ENCODE peak calls at places on chromosomes 6 and 20, in five cellular contexts. O, R, X, B and S are unnamed samples. For H3K36me3 and H3K4me1, the result is how much of the 10 kb centered on the place peaks cover.

GRCh38 chr20:53774487-53775203 is 181.0 kb upstream of the ZNF217 start:
- DNase-seq in X (peak), R (no peak), B (no peak), O (peak), S (no peak)

GRCh38 chr6:25295651-25296050 is 16.5 kb downstream of the CARMIL1 start:
- DNase-seq in X (no peak), R (no peak), O (no peak), B (no peak), S (no peak)

GRCh38 chr6:165760126-165760802 is 97.2 kb upstream of the PDE10A start:
- DNase-seq in R (no peak), O (no peak), B (no peak), X (no peak), S (no peak)

GRCh38 chr6:68859233-68859632 is 224.2 kb downstream of the ADGRB3 start:
- DNase-seq in R (no peak), O (no peak), X (no peak), B (no peak), S (no peak)

GRCh38 chr6:125598422-125598821 is 151.0 kb upstream of the HEY2 start:
- DNase-seq in B (no peak), R (peak), X (peak), O (peak), S (peak)

GRCh38 chr20:15673206-15673605 is 900.0 kb downstream of the KIF16B start:
- DNase-seq in B (no peak), O (peak), X (peak), R (no peak), S (no peak)

GRCh38 chr6:71248306-71248705 is 40.3 kb upstream of the OGFRL1 start:
- DNase-seq in B (no peak), O (peak), X (peak), R (no peak), S (no peak)

GRCh38 chr20:24206995-24207394 is 218.4 kb upstream of the GGTLC1 start:
- DNase-seq in X (peak), R (no peak), O (no peak), B (no peak), S (no peak)

GRCh38 chr20:1045860-1046418 is 43.8 kb upstream of the RSPO4 start:
- DNase-seq in O (no peak), B (no peak), X (no peak), R (no peak), S (no peak)

GRCh38 chr6:156449128-156449527 is 328.1 kb upstream of the ARID1B start:
- DNase-seq in X (no peak), O (no peak), B (no peak), R (no peak), S (no peak)

GRCh38 chr6:28407401-28407800 is 7.9 kb upstream of the ZSCAN12 start:
- DNase-seq in O (no peak), B (no peak), R (no peak), X (no peak), S (no peak)

GRCh38 chr20:1503564-1504227 is 12.5 kb upstream of the SIRPB2 start:
- DNase-seq in B (peak), O (peak), X (peak), R (peak), S (peak)

GRCh38 chr6:18551228-18551627 is 164.1 kb downstream of the RNF144B start:
- DNase-seq in B (no peak), X (peak), O (peak), R (no peak), S (no peak)

GRCh38 chr6:44049989-44050871 is 77.0 kb downstream of the MRPL14 start:
- DNase-seq in B (peak), X (no peak), O (peak), R (no peak), S (peak)

GRCh38 chr6:13711384-13711725 is 280 bp downstream of the RANBP9 start:
- DNase-seq in B (no peak), O (no peak), X (no peak), R (no peak), S (no peak)

GRCh38 chr20:53788253-53789022 is 194.8 kb upstream of the ZNF217 start:
- DNase-seq in R (no peak), O (no peak), B (no peak), X (no peak), S (no peak)

GRCh38 chr20:18701969-18702368 is 111.6 kb upstream of the SCP2D1 start:
- DNase-seq in R (no peak), B (no peak), X (no peak), O (no peak), S (no peak)

GRCh38 chr6:1724616-1725015 is 114.9 kb downstream of the FOXC1 start:
- DNase-seq in X (no peak), R (no peak), O (no peak), B (peak), S (peak)

GRCh38 chr20:36472656-36473071 is 68.7 kb upstream of the MYL9 start:
- DNase-seq in B (peak), R (no peak), O (no peak), X (no peak), S (peak)

GRCh38 chr6:34235605-34236422 is 859 bp upstream of the HMGA1 start:
- DNase-seq in X (peak), R (peak), O (peak), B (peak), S (peak)

GRCh38 chr20:63658749-63659187 is 656 bp downstream of the RTEL1 start:
- DNase-seq in O (peak), R (no peak), X (peak), B (no peak), S (peak)
- H3K27ac ChIP-seq in O (peak), R (no peak), X (peak), B (peak), S (peak)

GRCh38 chr20:58987790-58988564 is 6.9 kb downstream of the NELFCD start:
- DNase-seq in X (no peak), R (no peak), B (no peak), O (no peak), S (no peak)

GRCh38 chr20:58986968-58987517 is 6.0 kb downstream of the NELFCD start:
- DNase-seq in R (no peak), B (no peak), O (no peak), X (no peak), S (no peak)

GRCh38 chr20:58989196-58989595 is 8.1 kb downstream of the NELFCD start:
- DNase-seq in R (no peak), X (no peak), O (no peak), B (no peak), S (no peak)

GRCh38 chr20:58986286-58986967 is 5.4 kb downstream of the NELFCD start:
- DNase-seq in O (no peak), B (no peak), X (no peak), R (no peak), S (no peak)

GRCh38 chr20:58988565-58988882 is 7.5 kb downstream of the NELFCD start:
- DNase-seq in B (no peak), X (no peak), O (no peak), R (no peak), S (no peak)
- H3K36me3 ChIP-seq in B (under half), X (half or more), O (under half), R (under half), S (half or more)

GRCh38 chr6:136766274-136766673 is 26.0 kb downstream of the MAP3K5 start:
- DNase-seq in O (no peak), R (no peak), X (no peak), B (no peak), S (no peak)
- H3K4me1 ChIP-seq in O (under half), R (under half), X (under half), B (under half), S (half or more)

GRCh38 chr20:50797142-50797541 is 2.3 kb downstream of the BCAS4 start:
- DNase-seq in X (no peak), O (no peak), R (no peak), B (no peak), S (no peak)

GRCh38 chr20:50790651-50791277 is 4.1 kb upstream of the BCAS4 start:
- DNase-seq in O (peak), B (peak), R (peak), X (peak), S (peak)

GRCh38 chr20:50794846-50795634 is at the start of gene BCAS4:
- DNase-seq in R (peak), B (peak), X (peak), O (peak), S (peak)

GRCh38 chr20:50792708-50793574 is 1.9 kb upstream of the BCAS4 start:
- DNase-seq in X (no peak), R (no peak), O (peak), B (no peak), S (no peak)

DNA sequence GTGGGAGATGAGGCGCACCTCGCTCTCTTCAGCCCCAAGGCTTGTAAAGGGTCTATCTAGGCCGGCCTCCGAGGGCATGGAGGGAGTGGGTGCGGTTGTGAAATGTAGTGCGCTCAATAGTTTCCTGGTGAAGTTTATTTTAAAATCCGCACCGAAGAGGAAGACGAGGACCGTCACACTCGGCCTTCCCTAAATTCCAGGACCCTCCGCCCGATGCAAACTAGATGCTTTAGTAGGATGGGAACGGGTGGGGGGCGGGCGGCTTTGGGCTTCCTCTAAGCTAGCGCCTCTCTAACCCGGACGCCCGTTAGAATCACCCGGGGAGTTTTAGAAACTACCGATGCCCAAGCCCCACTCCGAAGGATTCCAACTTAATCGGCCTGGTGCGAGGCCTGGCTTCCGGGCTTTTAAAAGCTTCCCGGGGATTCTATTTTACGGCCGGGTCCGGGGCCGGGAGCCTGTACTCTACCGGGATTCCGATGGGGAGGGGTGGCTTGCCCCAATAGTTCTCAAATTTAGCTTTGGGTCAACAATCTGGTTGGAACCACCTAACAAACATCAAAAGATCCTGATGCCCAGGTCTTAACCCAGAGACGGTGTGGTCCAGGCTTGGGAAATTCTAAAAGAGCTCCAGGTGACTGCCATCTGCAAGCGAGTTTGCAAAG is 548 bp upstream of the BCAS4 start:
- DNase-seq in B (no peak), O (no peak), X (no peak), R (no peak), S (peak)
- H3K27ac ChIP-seq in B (no peak), O (peak), X (no peak), R (no peak), S (peak)

DNA sequence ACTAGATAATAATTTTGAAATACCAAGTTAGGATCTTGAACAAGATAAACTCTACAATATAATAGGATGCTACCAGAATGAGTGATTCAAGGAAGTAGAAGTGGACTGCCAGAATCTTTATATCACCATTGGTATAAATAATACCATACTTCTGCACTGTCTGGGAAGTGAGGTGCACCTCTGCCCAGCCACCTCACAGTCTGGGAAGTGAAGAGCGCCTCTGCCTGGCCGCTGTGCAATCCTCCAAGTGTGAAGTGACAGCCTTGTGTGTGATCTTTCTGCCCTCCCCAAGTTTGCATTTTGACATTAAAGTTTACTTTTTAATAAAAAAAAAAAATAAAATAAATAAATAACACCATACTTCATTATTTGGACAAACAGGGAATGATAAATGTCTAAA is 18.8 kb downstream of the LATS1 start:
- DNase-seq in B (no peak), O (no peak), R (no peak), X (no peak), S (no peak)
- H3K36me3 ChIP-seq in B (under half), O (under half), R (under half), X (under half), S (under half)

GRCh38 chr6:163962627-163963117 is 548.2 kb downstream of the QKI start:
- DNase-seq in O (no peak), B (no peak), R (no peak), X (no peak), S (no peak)
- H3K4me1 ChIP-seq in O (under half), B (under half), R (under half), X (under half), S (under half)

GRCh38 chr6:111711476-111711875 is 105.8 kb upstream of the TRAF3IP2 start:
- DNase-seq in R (no peak), B (peak), X (no peak), O (no peak), S (no peak)
- H3K27ac ChIP-seq in R (peak), B (peak), X (no peak), O (no peak), S (peak)

GRCh38 chr20:32432277-32432676 is 74.1 kb downstream of the ASXL1 start:
- DNase-seq in O (no peak), B (no peak), R (no peak), X (no peak), S (no peak)
- H3K36me3 ChIP-seq in O (under half), B (under half), R (under half), X (half or more), S (half or more)

GRCh38 chr6:157541618-157542404 is 160.8 kb downstream of the ZDHHC14 start:
- DNase-seq in B (no peak), X (no peak), O (peak), R (no peak), S (no peak)
- H3K4me1 ChIP-seq in B (under half), X (under half), O (under half), R (under half), S (under half)

GRCh38 chr6:35365599-35366596 is 23.5 kb downstream of the PPARD start:
- DNase-seq in O (no peak), B (no peak), X (no peak), R (no peak), S (no peak)

GRCh38 chr6:35370799-35371493 is 28.6 kb downstream of the PPARD start:
- DNase-seq in X (no peak), R (peak), O (no peak), B (no peak), S (peak)

GRCh38 chr6:35367646-35368037 is 25.3 kb downstream of the PPARD start:
- DNase-seq in O (no peak), R (no peak), B (no peak), X (no peak), S (no peak)

GRCh38 chr6:35370124-35370741 is 27.9 kb downstream of the PPARD start:
- DNase-seq in X (peak), B (no peak), O (peak), R (peak), S (peak)

DNA sequence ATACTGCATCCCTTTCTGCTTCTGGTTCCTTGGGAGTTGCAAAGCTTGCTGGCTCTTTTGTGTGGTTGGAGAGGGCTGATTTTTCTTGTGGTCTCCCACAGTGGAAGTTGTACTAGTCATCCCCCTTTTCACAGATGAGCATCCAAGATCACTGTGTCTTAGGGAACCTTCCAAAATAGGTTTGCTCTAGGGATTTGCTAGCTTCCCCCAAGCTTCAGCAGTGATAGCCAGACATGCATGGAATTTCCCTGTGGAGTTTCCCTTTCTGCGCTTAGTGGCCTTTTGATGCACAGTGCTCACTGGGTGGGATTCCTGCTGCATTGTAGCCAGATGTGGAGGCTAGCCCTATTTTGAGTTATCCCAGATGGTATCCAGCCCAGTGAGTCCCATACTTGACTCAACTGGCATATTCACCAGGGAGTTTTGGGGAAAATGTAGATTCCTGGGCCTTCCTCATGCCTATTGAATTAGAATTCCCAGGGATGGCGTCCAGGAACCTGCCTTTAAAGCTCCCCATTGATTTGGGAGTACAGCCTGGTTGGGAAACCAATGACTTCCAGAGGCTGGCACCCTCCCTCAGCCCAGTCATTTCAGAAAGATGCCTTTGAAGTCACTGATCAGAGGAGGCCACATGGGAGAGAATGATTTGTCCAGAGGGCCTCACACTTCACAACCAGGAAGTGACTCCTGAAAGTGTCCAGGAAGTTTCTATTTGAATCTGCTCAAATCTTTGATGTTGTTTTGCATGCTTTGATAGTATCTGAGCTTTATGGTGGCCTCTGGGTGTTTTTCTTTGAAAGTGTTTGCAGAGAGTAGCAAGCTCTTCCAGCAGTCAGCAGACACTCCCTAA is 25.9 kb downstream of the PPARD start:
- DNase-seq in X (peak), B (no peak), O (no peak), R (no peak), S (no peak)
- H3K27ac ChIP-seq in X (no peak), B (no peak), O (peak), R (no peak), S (no peak)